ENCODE peak calls at places on chromosome 15, in five cellular contexts. C is GM12878, F is foreskin fibroblast, N is NAMALWA, R is left cardiac atrium. Q is an unnamed sample.

GRCh38 chr15:74208901-74209559 is 6.4 kb upstream of the STRA6 start:
- DNase-seq in R (no peak), N (no peak), C (no peak), F (no peak), Q (no peak)

GRCh38 chr15:90459368-90459767 is 70.4 kb upstream of the CRTC3 start:
- DNase-seq in R (no peak), F (no peak), N (no peak), C (no peak), Q (no peak)

GRCh38 chr15:101348015-101348414 is 53.0 kb upstream of the SNRPA1 start:
- DNase-seq in N (no peak), C (no peak), R (no peak), F (no peak), Q (no peak)

GRCh38 chr15:60729850-60730458 is 251.0 kb upstream of the ICE2 start:
- DNase-seq in R (no peak), C (no peak), F (no peak), N (no peak), Q (no peak)

GRCh38 chr15:43880406-43881184 is 53.8 kb downstream of the WDR76 start:
- DNase-seq in R (no peak), F (peak), C (no peak), N (no peak), Q (no peak)

GRCh38 chr15:47378527-47378926 is 338.8 kb upstream of the SEMA6D start:
- DNase-seq in F (no peak), R (no peak), C (no peak), N (no peak), Q (no peak)

GRCh38 chr15:70613259-70613658 is 150.1 kb downstream of the UACA start:
- DNase-seq in N (no peak), R (no peak), C (no peak), F (no peak), Q (no peak)

GRCh38 chr15:89371145-89372044 is 36.8 kb upstream of the POLG start:
- DNase-seq in C (no peak), N (no peak), F (peak), R (no peak), Q (no peak)

GRCh38 chr15:80743189-80743833 is 35.9 kb upstream of the CEMIP start:
- DNase-seq in N (no peak), F (peak), R (no peak), C (no peak), Q (no peak)

GRCh38 chr15:51751687-51752683 is 588 bp downstream of the TMOD2 start:
- DNase-seq in R (peak), N (peak), C (no peak), F (peak), Q (peak)

GRCh38 chr15:31306426-31307269 is 20.0 kb upstream of the KLF13 start:
- DNase-seq in C (no peak), F (no peak), R (peak), N (no peak), Q (no peak)

GRCh38 chr15:40279437-40280141 is 3.3 kb downstream of the ANKRD63 start:
- DNase-seq in R (peak), N (peak), C (no peak), F (peak), Q (peak)

GRCh38 chr15:101371519-101371918 is 76.5 kb upstream of the SNRPA1 start:
- DNase-seq in C (no peak), F (no peak), R (no peak), N (no peak), Q (no peak)

GRCh38 chr15:97652041-97652440 is 308.5 kb upstream of the ARRDC4 start:
- DNase-seq in C (no peak), N (no peak), F (no peak), R (no peak), Q (peak)

GRCh38 chr15:76945494-76945893 is 13.9 kb downstream of the RCN2 start:
- DNase-seq in N (no peak), F (no peak), R (no peak), C (no peak), Q (no peak)

GRCh38 chr15:73744293-73744692 is 8.9 kb downstream of the INSYN1 start:
- DNase-seq in R (no peak), C (no peak), N (no peak), F (no peak), Q (no peak)

GRCh38 chr15:31338318-31338878 is 11.8 kb downstream of the KLF13 start:
- DNase-seq in C (no peak), F (no peak), R (no peak), N (peak), Q (peak)

GRCh38 chr15:90839187-90840071 is 29.0 kb upstream of the FURIN start:
- DNase-seq in R (peak), N (no peak), C (no peak), F (no peak), Q (peak)

GRCh38 chr15:68272797-68273271 is 4.7 kb upstream of the FEM1B start:
- DNase-seq in R (no peak), F (peak), N (no peak), C (no peak), Q (no peak)